ENCODE peak calls at places on chromosomes 5 and 9, in four cellular contexts. O is CD4-positive, alpha-beta T cell; G is H9; Y is aorta. B is an unnamed sample.

GRCh38 chr5:101390317-101390908 is 487.3 kb upstream of the ST8SIA4 start:
- DNase-seq in O (no peak), G (peak; percentile 31), Y (no peak), B (no peak)

GRCh38 chr5:86463339-86463738 is 154.4 kb upstream of the COX7C start:
- DNase-seq in O (no peak), G (peak; percentile 73), Y (no peak), B (no peak)

GRCh38 chr5:23013395-23013994 is 160.4 kb upstream of the CDH12 start:
- DNase-seq in O (no peak), G (no peak), Y (no peak), B (no peak)

GRCh38 chr9:33943389-33943788 is 105.3 kb downstream of the UBAP2 start:
- DNase-seq in O (no peak), G (no peak), Y (no peak), B (no peak)

GRCh38 chr9:89945133-89945532 is 340.3 kb downstream of the GADD45G start:
- DNase-seq in O (no peak), G (peak; percentile 54), Y (no peak), B (no peak)

GRCh38 chr5:131745594-131746175 is 51.1 kb downstream of the FNIP1 start:
- DNase-seq in O (no peak), G (no peak), Y (no peak), B (no peak)

GRCh38 chr5:181205735-181206401 is 872 bp upstream of the TRIM7 start:
- DNase-seq in O (no peak), G (no peak), Y (no peak), B (no peak)

GRCh38 chr5:35815089-35815936 is 41.4 kb upstream of the IL7R start:
- DNase-seq in O (no peak), G (peak; percentile 65), Y (no peak), B (no peak)

GRCh38 chr5:14364576-14365472 is 216.8 kb upstream of the OTULINL start:
- DNase-seq in O (no peak), G (peak; percentile 82), Y (no peak), B (no peak)

GRCh38 chr5:137989419-137989818 is 43.5 kb downstream of the FAM13B start:
- DNase-seq in O (no peak), G (no peak), Y (no peak), B (no peak)

GRCh38 chr5:102628449-102629175 is 126.5 kb upstream of the PAM start:
- DNase-seq in O (no peak), G (no peak), Y (no peak), B (no peak)

GRCh38 chr5:148984333-148984732 is 78.5 kb downstream of the SH3TC2 start:
- DNase-seq in O (no peak), G (peak; percentile 42), Y (no peak), B (no peak)

GRCh38 chr9:124485936-124486335 is 21.3 kb downstream of the NR5A1 start:
- DNase-seq in O (no peak), G (no peak), Y (no peak), B (no peak)

GRCh38 chr9:15304620-15305019 is 2.4 kb downstream of the TTC39B start:
- DNase-seq in O (no peak), G (no peak), Y (no peak), B (no peak)

GRCh38 chr9:120544441-120544840 is 35.5 kb downstream of the CDK5RAP2 start:
- DNase-seq in O (no peak), G (no peak), Y (no peak), B (no peak)

GRCh38 chr5:107669543-107670027 is 1.2 kb downstream of the EFNA5 start:
- DNase-seq in O (no peak), G (peak; percentile 55), Y (peak; percentile 44), B (peak; percentile 30)

GRCh38 chr9:103714992-103715391 is 379.1 kb upstream of the SMC2 start:
- DNase-seq in O (no peak), G (peak; percentile 69), Y (no peak), B (no peak)

GRCh38 chr9:101462558-101462957 is 27.0 kb upstream of the ALDOB start:
- DNase-seq in O (no peak), G (peak; percentile 59), Y (no peak), B (no peak)

GRCh38 chr9:4366649-4367330 is 66.9 kb upstream of the GLIS3 start:
- DNase-seq in O (no peak), G (peak; percentile 63), Y (no peak), B (no peak)

GRCh38 chr5:6766558-6767191 is 53.4 kb downstream of the TENT4A start:
- DNase-seq in O (peak; percentile 26), G (no peak), Y (peak; percentile 96), B (peak; percentile 40)

GRCh38 chr9:21037278-21037677 is 5.8 kb upstream of the HACD4 start:
- DNase-seq in O (no peak), G (no peak), Y (no peak), B (no peak)
- H3K27ac ChIP-seq in O (no peak overlapping the region), G (no peak overlapping the region), Y (no peak overlapping the region), B (no peak overlapping the region)

DNA sequence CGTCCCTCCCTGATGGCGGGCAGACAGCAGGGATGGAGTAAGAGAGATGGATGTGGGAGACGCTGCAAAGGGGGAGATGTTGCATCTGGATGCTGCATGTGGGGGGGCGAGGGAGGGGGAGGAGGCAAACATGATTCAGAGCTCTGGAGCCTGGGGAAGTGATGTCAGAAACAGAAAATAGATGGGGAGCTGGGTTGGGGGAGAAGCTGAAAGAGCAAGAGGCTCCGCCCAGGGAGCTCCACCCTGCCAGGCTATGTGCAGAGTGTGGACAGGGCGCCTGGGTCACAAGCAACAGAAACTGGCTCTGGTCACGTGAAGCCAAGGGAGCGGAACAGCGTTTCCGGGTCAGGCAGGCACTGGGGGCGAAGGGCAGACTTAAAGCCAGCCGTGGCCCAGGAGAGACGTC is 12.7 kb downstream of the UNC5A start:
- DNase-seq in O (no peak), G (no peak), Y (no peak), B (no peak)
- H3K27me3 ChIP-seq in O (peaks cover 28% of the 10 kb centered on the region), G (no peaks in the 10 kb centered on the region), Y (no peaks in the 10 kb centered on the region), B (no peaks in the 10 kb centered on the region)

GRCh38 chr5:1131191-1131621 is 19.3 kb upstream of the SLC12A7 start:
- DNase-seq in O (no peak), G (no peak), Y (no peak), B (no peak)

GRCh38 chr5:1130218-1130946 is 18.5 kb upstream of the SLC12A7 start:
- DNase-seq in O (no peak), G (peak; percentile 62), Y (no peak), B (no peak)

GRCh38 chr5:1129725-1130082 is 17.8 kb upstream of the SLC12A7 start:
- DNase-seq in O (no peak), G (no peak), Y (no peak), B (no peak)

GRCh38 chr5:1128977-1129724 is 17.3 kb upstream of the SLC12A7 start:
- DNase-seq in O (no peak), G (no peak), Y (no peak), B (no peak)

DNA sequence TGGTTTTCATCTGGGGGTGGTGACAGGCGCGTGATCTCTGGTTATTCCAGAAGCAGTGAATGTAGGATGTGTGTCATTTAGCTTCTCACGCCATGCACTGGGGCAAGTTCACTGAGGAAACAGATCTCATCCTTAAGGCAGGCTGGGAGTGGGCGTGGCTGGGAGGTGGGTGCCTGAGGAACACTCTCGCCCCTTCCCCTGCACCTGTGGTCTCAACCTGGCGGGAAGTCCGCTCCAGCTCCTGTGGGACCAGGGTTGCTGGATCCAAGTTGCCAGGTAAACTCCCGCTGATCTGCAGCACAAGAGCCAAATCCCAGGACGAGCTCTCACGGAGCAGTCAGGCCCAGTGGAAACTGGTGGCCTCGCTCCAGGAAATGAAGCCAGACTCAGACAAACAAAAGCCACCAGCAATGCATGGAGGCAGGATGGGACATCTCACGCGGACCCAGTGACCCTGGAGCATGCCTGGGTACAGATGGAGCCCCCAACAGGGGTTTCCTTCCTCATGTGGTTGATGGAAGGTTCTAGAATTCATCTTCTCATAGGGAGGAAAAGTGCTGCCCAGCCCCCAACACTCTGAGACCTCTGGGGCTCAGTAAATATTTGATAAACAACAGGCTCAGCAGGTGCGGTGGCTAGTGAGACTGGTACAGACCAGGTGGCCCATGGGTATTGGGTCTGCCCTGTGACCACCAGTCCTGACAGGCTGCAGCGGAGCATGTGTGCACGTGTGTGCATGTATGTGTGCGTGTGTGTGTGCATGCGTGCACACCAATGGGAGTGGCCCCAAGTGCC is 16.3 kb upstream of the SLC12A7 start:
- DNase-seq in O (no peak), G (no peak), Y (no peak), B (no peak)
- H3K27ac ChIP-seq in O (no peak overlapping the region), G (no peak overlapping the region), Y (no peak overlapping the region), B (peak overlapping the region; percentile 10)

GRCh38 chr5:179487145-179487544 is 63.2 kb upstream of the RUFY1 start:
- DNase-seq in O (no peak), G (no peak), Y (no peak), B (no peak)
- H3K27me3 ChIP-seq in O (no peaks in the 10 kb centered on the region), G (no peaks in the 10 kb centered on the region), Y (no peaks in the 10 kb centered on the region), B (no peaks in the 10 kb centered on the region)

DNA sequence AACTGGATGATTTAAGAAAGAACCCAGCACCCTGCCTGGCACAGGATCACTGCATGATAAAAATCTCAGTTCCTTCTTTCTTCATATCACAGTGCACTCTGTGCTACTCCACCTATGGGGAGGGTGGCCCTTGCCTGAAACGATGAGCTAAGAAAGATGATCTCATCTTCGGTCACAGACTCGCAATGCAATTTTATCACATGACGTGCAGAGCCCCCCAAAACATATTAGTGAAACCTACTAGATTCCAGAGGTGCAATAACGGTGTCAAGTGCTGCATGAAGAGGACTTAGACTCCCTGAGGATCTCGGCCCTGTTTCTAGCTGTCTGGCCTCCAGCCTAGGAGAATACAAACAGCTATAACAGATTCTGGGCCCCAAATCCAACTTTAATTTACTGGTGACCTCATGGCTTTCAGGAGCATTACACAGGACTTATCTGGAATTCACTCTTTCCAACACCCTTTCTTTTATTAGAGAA is 104.0 kb downstream of the EBF1 start:
- DNase-seq in O (no peak), G (no peak), Y (no peak), B (no peak)
- H3K27ac ChIP-seq in O (no peak overlapping the region), G (no peak overlapping the region), Y (peak overlapping the region; percentile 72), B (no peak overlapping the region)

B was measured in dorsolateral prefrontal cortex.